ENCODE peak calls at places on chromosomes 1 and 21, in nine cellular contexts. S is cardiac muscle cell, A is WTC11, K is uterus, L is Caco-2, N is neural progenitor cell, O is astrocyte of the spinal cord, B is esophagus squamous epithelium, P is GM13977. X is an unnamed sample.

GRCh38 chr1:111565079-111565478 is 54.5 kb upstream of the RAP1A start:
- DNase-seq in S (no peak), A (no peak), K (peak), L (no peak), N (no peak), O (peak), B (no peak), P (no peak), X (no peak)

GRCh38 chr1:84174051-84174556 is 30.0 kb downstream of the PRKACB start:
- DNase-seq in S (no peak), A (no peak), K (no peak), L (no peak), N (no peak), O (peak), B (no peak), P (no peak), X (no peak)

GRCh38 chr1:240254778-240255291 is 163.2 kb downstream of the FMN2 start:
- DNase-seq in S (peak), A (peak), K (no peak), L (no peak), N (peak), O (no peak), B (no peak), P (no peak), X (no peak)

GRCh38 chr1:37553598-37553926 is 531 bp downstream of the SNIP1 start:
- DNase-seq in S (no peak), A (no peak), K (no peak), L (no peak), N (no peak), O (no peak), B (no peak), P (no peak), X (no peak)

GRCh38 chr1:10528066-10529014 is 53.6 kb downstream of the PEX14 start:
- DNase-seq in S (peak), A (no peak), K (peak), L (no peak), N (no peak), O (peak), B (no peak), P (no peak), X (no peak)

GRCh38 chr1:160030657-160031367 is 978 bp downstream of the PIGM start:
- DNase-seq in S (peak), A (no peak), K (no peak), L (no peak), N (peak), O (no peak), B (no peak), P (peak), X (no peak)

GRCh38 chr1:13992489-13993285 is 292.7 kb downstream of the PRDM2 start:
- DNase-seq in S (no peak), A (no peak), K (no peak), L (no peak), N (no peak), O (peak), B (no peak), P (no peak), X (no peak)

GRCh38 chr21:42583992-42584641 is 69.3 kb upstream of the PDE9A start:
- DNase-seq in S (no peak), A (no peak), K (no peak), L (no peak), N (no peak), O (no peak), B (no peak), P (no peak), X (no peak)

GRCh38 chr1:201015551-201016091 is 7.9 kb downstream of the KIF21B start:
- DNase-seq in S (no peak), A (no peak), K (no peak), L (no peak), N (no peak), O (no peak), B (no peak), P (no peak), X (no peak)

GRCh38 chr1:33616780-33617179 is 144.3 kb downstream of the ZSCAN20 start:
- DNase-seq in S (no peak), A (no peak), K (no peak), L (no peak), N (no peak), O (no peak), B (no peak), P (no peak), X (no peak)

GRCh38 chr1:170685166-170685565 is 21.2 kb downstream of the PRRX1 start:
- DNase-seq in S (no peak), A (no peak), K (no peak), L (no peak), N (no peak), O (peak), B (no peak), P (no peak), X (no peak)

GRCh38 chr1:162974810-162975209 is 94.4 kb upstream of the RGS4 start:
- DNase-seq in S (no peak), A (no peak), K (no peak), L (no peak), N (no peak), O (peak), B (no peak), P (no peak), X (no peak)

GRCh38 chr1:114081145-114082046 is 72.3 kb downstream of the SYT6 start:
- DNase-seq in S (peak), A (no peak), K (no peak), L (no peak), N (no peak), O (no peak), B (no peak), P (no peak), X (peak)

GRCh38 chr1:62784509-62785365 is 805 bp downstream of the ATG4C start:
- DNase-seq in S (no peak), A (no peak), K (no peak), L (no peak), N (no peak), O (peak), B (no peak), P (peak), X (no peak)

GRCh38 chr1:19410393-19410792 is 74.9 kb downstream of the CAPZB start:
- DNase-seq in S (no peak), A (peak), K (no peak), L (no peak), N (no peak), O (no peak), B (no peak), P (no peak), X (no peak)

GRCh38 chr1:164668451-164668850 is 109.5 kb downstream of the PBX1 start:
- DNase-seq in S (no peak), A (no peak), K (no peak), L (no peak), N (no peak), O (no peak), B (no peak), P (no peak), X (no peak)

GRCh38 chr1:37479255-37480124 is 5.1 kb downstream of the ZC3H12A start:
- DNase-seq in S (no peak), A (no peak), K (peak), L (peak), N (no peak), O (peak), B (peak), P (peak), X (no peak)

GRCh38 chr1:174021611-174022079 is 512 bp downstream of the RC3H1 start:
- DNase-seq in S (no peak), A (peak), K (peak), L (peak), N (peak), O (peak), B (no peak), P (peak), X (peak)

GRCh38 chr1:183571678-183572268 is 18.5 kb downstream of the NCF2 start:
- DNase-seq in S (no peak), A (no peak), K (no peak), L (no peak), N (no peak), O (no peak), B (no peak), P (no peak), X (no peak)

GRCh38 chr1:155889566-155889965 is 21.6 kb downstream of the RIT1 start:
- DNase-seq in S (no peak), A (no peak), K (no peak), L (no peak), N (no peak), O (peak), B (no peak), P (no peak), X (no peak)

GRCh38 chr1:96730574-96731298 is 9.2 kb downstream of the PTBP2 start:
- DNase-seq in S (no peak), A (no peak), K (no peak), L (no peak), N (peak), O (no peak), B (no peak), P (no peak), X (no peak)

GRCh38 chr1:151222130-151222529 is 23.8 kb downstream of the PIP5K1A start:
- DNase-seq in S (no peak), A (no peak), K (no peak), L (no peak), N (no peak), O (no peak), B (no peak), P (no peak), X (no peak)

GRCh38 chr1:185244015-185244747 is 72.9 kb downstream of the IVNS1ABP start:
- DNase-seq in S (no peak), A (no peak), K (no peak), L (no peak), N (no peak), O (peak), B (no peak), P (no peak), X (no peak)

GRCh38 chr1:23123528-23123927 is 45.1 kb downstream of the LUZP1 start:
- DNase-seq in S (no peak), A (no peak), K (no peak), L (no peak), N (no peak), O (no peak), B (no peak), P (no peak), X (no peak)

GRCh38 chr1:228047183-228047466 is 35.4 kb upstream of the ARF1 start:
- DNase-seq in S (no peak), A (no peak), K (no peak), L (no peak), N (no peak), O (no peak), B (no peak), P (no peak), X (no peak)

GRCh38 chr1:58618303-58618702 is 41.3 kb upstream of the TACSTD2 start:
- DNase-seq in S (no peak), A (no peak), K (peak), L (no peak), N (no peak), O (peak), B (peak), P (no peak), X (no peak)

GRCh38 chr1:239898067-239898730 is 193.5 kb upstream of the FMN2 start:
- DNase-seq in S (peak), A (peak), K (peak), L (peak), N (peak), O (peak), B (no peak), P (peak), X (peak)

GRCh38 chr1:153842006-153842471 is 66.8 kb downstream of the SLC27A3 start:
- DNase-seq in S (no peak), A (no peak), K (no peak), L (no peak), N (no peak), O (peak), B (no peak), P (peak), X (no peak)

GRCh38 chr1:17369466-17369865 is 2.5 kb upstream of the PADI6 start:
- DNase-seq in S (no peak), A (no peak), K (no peak), L (no peak), N (no peak), O (peak), B (no peak), P (no peak), X (no peak)

GRCh38 chr1:15033264-15033663 is 120.3 kb upstream of the TMEM51 start:
- DNase-seq in S (no peak), A (no peak), K (no peak), L (no peak), N (no peak), O (peak), B (no peak), P (no peak), X (no peak)

GRCh38 chr1:183911285-183911684 is 106.4 kb downstream of the RGL1 start:
- DNase-seq in S (no peak), A (no peak), K (no peak), L (no peak), N (no peak), O (no peak), B (no peak), P (peak), X (no peak)

GRCh38 chr1:6112690-6113005 is 67.0 kb downstream of the KCNAB2 start:
- DNase-seq in S (no peak), A (no peak), K (no peak), L (no peak), N (no peak), O (no peak), B (no peak), P (no peak), X (no peak)

GRCh38 chr1:229381234-229381633 is 38.4 kb upstream of the CCSAP start:
- DNase-seq in S (peak), A (peak), K (no peak), L (no peak), N (peak), O (no peak), B (no peak), P (no peak), X (no peak)
- TF ChIP-seq CTCF in S (no peak), A (no peak), K (no peak), L (peak), N (no peak), O (no peak), B (no peak), P (no peak), X (no peak)

GRCh38 chr1:94702440-94702810 is 117.7 kb upstream of the SLC44A3 start:
- DNase-seq in S (no peak), A (no peak), K (peak), L (no peak), N (no peak), O (peak), B (no peak), P (no peak), X (no peak)

GRCh38 chr1:94698759-94699502 is 121.2 kb upstream of the SLC44A3 start:
- DNase-seq in S (no peak), A (no peak), K (no peak), L (no peak), N (no peak), O (peak), B (no peak), P (no peak), X (no peak)

GRCh38 chr1:94698341-94698740 is 121.8 kb upstream of the SLC44A3 start:
- DNase-seq in S (no peak), A (no peak), K (no peak), L (no peak), N (no peak), O (no peak), B (no peak), P (no peak), X (no peak)

GRCh38 chr1:94705755-94706154 is 114.4 kb upstream of the SLC44A3 start:
- DNase-seq in S (no peak), A (no peak), K (no peak), L (no peak), N (no peak), O (no peak), B (no peak), P (no peak), X (no peak)

DNA sequence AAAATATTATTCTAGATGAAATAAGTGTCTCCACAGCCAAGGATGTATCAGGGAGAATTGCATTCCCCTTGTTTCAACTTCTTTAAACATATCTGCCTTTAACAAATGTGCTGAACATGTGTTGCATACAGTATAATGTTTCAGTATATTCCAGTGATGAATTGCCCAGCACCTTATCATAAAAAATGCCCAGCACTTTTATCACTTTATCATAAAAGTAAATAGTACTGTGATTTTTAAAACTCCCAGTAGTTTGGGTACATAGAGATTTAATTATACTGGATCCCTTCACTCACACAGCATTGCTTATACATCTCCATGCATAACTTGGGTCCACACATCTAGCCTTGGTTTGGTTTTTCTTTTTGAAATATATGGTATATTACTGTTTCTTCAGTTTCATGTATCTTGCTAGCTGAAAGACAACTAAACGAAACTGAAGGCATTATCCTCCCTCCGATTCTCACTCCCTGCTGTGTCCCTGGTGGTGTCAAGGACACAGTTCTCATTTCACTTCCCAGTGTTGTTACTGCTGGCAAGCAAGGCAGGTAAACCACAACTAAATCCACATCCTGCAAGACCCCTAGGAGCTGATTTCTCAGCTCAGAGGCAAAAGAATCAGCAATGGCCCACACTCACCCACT is 118.2 kb upstream of the SLC44A3 start:
- DNase-seq in S (no peak), A (no peak), K (no peak), L (no peak), N (no peak), O (peak), B (no peak), P (no peak), X (no peak)
- TF ChIP-seq CTCF in S (no peak), A (no peak), K (no peak), L (no peak), N (no peak), O (no peak), B (no peak), P (no peak), X (no peak)

GRCh38 chr1:241555526-241555925 is 23.3 kb downstream of the KMO start:
- DNase-seq in S (no peak), A (no peak), K (no peak), L (no peak), N (no peak), O (no peak), B (no peak), P (no peak), X (no peak)
- TF ChIP-seq CTCF in S (no peak), A (no peak), K (no peak), L (no peak), N (no peak), O (no peak), B (no peak), P (no peak), X (no peak)

DNA sequence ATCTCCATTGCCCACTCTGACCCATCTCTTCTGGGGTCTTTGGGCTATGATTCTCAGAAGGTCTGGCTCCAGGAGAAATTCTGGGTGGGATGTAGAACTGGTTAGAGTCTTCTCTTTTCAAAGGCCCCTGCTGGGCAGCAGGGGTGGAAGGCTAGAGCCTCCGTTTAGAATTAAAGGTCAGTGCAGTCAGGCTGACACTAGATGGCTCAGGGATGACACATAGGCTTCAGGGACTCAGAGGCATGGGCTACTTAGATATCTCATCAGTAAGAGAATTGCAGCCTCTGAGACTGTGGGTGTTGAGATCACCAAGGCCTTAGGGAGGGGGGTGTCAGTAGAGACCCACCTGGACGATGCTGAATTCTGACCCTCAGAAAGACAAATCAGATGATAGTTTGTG is 12.6 kb upstream of the PPM1J start:
- DNase-seq in S (no peak), A (no peak), K (no peak), L (peak), N (no peak), O (no peak), B (no peak), P (no peak), X (no peak)
- TF ChIP-seq CTCF in S (no peak), A (no peak), K (no peak), L (no peak), N (no peak), O (no peak), B (no peak), P (no peak), X (no peak)

DNA sequence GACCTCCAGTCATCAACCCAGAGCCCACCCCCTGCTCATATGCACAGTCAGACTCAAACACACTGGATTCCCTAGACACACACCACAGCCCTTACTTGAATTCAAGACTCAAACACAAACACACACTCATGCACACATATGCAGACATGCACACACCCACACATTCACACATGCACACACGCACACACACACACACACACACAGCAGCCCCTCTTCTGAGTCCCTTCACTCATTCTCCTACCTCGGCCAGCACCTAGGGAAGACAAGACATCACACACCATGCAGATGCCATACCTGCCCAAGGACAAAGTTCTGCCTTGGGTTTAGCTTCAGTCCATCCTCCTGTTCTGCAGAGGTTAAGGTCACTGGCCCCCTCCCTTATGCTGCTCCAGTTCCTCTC is 1.6 kb upstream of the HCRTR1 start:
- DNase-seq in S (no peak), A (no peak), K (no peak), L (no peak), N (no peak), O (no peak), B (no peak), P (no peak), X (no peak)
- TF ChIP-seq CTCF in S (no peak), A (no peak), K (no peak), L (no peak), N (no peak), O (no peak), B (no peak), P (no peak), X (no peak)

GRCh38 chr1:100397681-100398080 is 45.4 kb downstream of the CDC14A start:
- DNase-seq in S (no peak), A (no peak), K (no peak), L (no peak), N (no peak), O (no peak), B (no peak), P (no peak), X (no peak)

GRCh38 chr1:100394286-100394685 is 42.0 kb downstream of the CDC14A start:
- DNase-seq in S (no peak), A (no peak), K (no peak), L (no peak), N (no peak), O (no peak), B (no peak), P (no peak), X (no peak)

GRCh38 chr1:100400332-100400933 is 48.1 kb downstream of the CDC14A start:
- DNase-seq in S (no peak), A (no peak), K (no peak), L (no peak), N (peak), O (no peak), B (peak), P (peak), X (no peak)

GRCh38 chr1:100398648-100399047 is 46.3 kb downstream of the CDC14A start:
- DNase-seq in S (no peak), A (no peak), K (no peak), L (no peak), N (no peak), O (no peak), B (no peak), P (no peak), X (no peak)

GRCh38 chr1:100396651-100397050 is 44.3 kb downstream of the CDC14A start:
- DNase-seq in S (no peak), A (no peak), K (no peak), L (no peak), N (no peak), O (no peak), B (no peak), P (no peak), X (no peak)
- TF ChIP-seq CTCF in S (no peak), A (no peak), K (no peak), L (no peak), N (no peak), O (no peak), B (no peak), P (no peak), X (no peak)

DNA sequence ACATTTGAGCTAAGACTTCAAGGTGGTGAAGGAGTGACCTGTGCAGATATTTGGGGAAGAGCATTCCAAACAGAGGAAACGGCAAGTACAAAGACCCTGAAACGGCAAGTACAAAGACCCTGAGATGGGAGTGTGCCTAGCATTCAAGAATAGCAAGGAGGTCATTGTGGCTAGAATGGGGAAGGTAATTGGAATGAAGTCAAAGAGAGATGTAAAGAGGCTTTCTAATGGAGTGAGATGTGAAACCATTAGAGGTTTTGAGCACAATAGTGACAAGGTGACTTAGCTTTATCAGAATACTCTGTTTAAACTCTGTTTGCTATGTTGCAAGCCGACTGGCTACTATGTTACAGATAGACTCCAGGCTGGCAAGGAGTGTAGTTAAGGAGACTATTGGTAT is 4.4 kb downstream of the CDC7 start:
- DNase-seq in S (no peak), A (no peak), K (no peak), L (no peak), N (peak), O (no peak), B (no peak), P (no peak), X (no peak)
- TF ChIP-seq CTCF in S (no peak), A (no peak), K (no peak), L (no peak), N (no peak), O (no peak), B (no peak), P (no peak), X (no peak)

X was measured in dorsolateral prefrontal cortex.